ENCODE peak calls at places on chromosomes 16 and 17, in four cellular contexts. H is K562, P is HL-60, V is GM12878. S is an unnamed sample.

GRCh38 chr16:1363501-1364041 is 11.8 kb downstream of the GNPTG start:
- DNase-seq in V (no peak), H (peak), P (peak), S (peak)

GRCh38 chr17:65362826-65363225 is 198.6 kb downstream of the AXIN2 start:
- DNase-seq in H (no peak), V (no peak), P (no peak), S (no peak)

GRCh38 chr17:81577278-81578000 is 25.3 kb upstream of the FAAP100 start:
- DNase-seq in V (no peak), H (no peak), P (peak), S (no peak)

GRCh38 chr17:4327638-4328037 is 38.8 kb downstream of the UBE2G1 start:
- DNase-seq in H (no peak), V (no peak), P (no peak), S (no peak)

GRCh38 chr16:3256876-3257465 is 538 bp upstream of the MEFV start:
- DNase-seq in V (no peak), P (no peak), H (no peak), S (no peak)

GRCh38 chr16:22375117-22375962 is 921 bp upstream of the CDR2 start:
- DNase-seq in P (no peak), H (no peak), V (no peak), S (no peak)

GRCh38 chr16:1533443-1533951 is at the start of gene TMEM204:
- DNase-seq in P (no peak), V (no peak), H (no peak), S (peak)

GRCh38 chr16:2206780-2207433 is 1.7 kb downstream of the MLST8 start:
- DNase-seq in P (peak), H (no peak), V (no peak), S (no peak)

GRCh38 chr17:80097307-80097630 is 4.1 kb upstream of the GAA start:
- DNase-seq in H (no peak), P (no peak), V (no peak), S (no peak)

GRCh38 chr17:44905006-44906000 is 6.1 kb upstream of the EFTUD2 start:
- DNase-seq in P (no peak), V (no peak), H (no peak), S (no peak)

DNA sequence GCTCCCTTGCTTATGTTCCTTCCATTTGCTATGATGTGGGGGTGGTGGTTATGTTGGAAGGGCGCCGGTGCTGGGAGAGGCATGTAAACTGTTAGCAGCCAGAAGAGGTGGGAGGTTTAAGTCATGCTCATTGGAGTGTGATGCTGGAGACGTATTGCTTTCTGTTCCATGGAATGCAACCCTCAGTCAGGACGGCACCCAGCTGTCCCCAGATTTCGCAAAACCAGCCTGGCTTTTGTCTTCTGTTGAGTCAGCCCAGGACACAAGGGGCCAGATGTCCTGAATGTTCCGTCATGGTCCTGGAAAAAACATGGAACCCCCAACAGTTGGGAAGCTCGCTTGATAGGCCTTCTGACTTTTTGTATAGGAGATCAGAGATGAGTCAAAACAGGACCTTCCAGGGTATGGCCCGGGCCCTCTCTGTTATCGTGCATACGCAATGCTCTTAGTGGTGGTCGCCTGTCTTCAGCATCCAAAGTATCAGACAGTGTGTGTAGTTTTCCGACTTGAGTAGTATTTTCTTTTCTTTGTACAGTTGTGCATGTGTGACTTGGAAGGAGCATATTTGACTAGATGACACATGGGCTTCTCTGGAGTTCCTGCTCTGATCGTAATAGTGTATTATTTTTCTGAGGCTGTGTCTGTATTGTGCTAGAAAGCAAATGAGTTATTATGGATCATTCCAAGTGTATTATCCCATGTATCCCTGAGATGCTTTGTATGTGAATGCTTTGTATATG is 201.9 kb downstream of the SNX29 start:
- DNase-seq in P (no peak), H (no peak), V (no peak), S (no peak)
- TF ChIP-seq SPI1 in P (no peak), H (no peak), V (no peak), S (no peak)

GRCh38 chr17:17086585-17086984 is 44.3 kb downstream of the MPRIP start:
- DNase-seq in P (no peak), H (no peak), V (no peak), S (no peak)

GRCh38 chr17:17087424-17088103 is 45.3 kb downstream of the MPRIP start:
- DNase-seq in H (no peak), V (no peak), P (no peak), S (no peak)

GRCh38 chr17:17082878-17083277 is 40.6 kb downstream of the MPRIP start:
- DNase-seq in H (no peak), P (no peak), V (no peak), S (no peak)

GRCh38 chr17:17084317-17084835 is 42.1 kb downstream of the MPRIP start:
- DNase-seq in H (no peak), V (no peak), P (no peak), S (no peak)

DNA sequence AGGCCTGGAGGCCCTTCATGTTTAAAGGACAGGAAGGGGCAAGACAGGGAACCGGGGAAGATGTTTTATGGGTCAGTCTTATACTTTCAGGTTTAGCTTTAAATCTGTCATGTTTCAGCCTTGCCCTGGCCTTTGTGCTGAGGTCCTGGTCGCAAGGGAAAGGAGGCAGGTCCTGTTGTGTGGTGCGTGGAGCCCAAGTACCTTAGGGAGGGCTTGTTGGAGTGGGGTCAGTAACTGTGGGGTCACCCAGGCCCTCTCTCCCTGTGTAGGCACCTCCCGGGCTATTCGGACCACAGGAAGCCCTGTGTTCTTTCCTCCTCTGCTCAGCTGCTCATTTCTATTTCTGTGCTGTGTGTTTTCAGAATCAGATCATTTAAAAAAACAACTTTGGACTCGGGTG is 42.7 kb downstream of the MPRIP start:
- DNase-seq in V (no peak), P (no peak), H (no peak), S (no peak)
- TF ChIP-seq SPI1 in V (no peak), P (no peak), H (no peak), S (no peak)

DNA sequence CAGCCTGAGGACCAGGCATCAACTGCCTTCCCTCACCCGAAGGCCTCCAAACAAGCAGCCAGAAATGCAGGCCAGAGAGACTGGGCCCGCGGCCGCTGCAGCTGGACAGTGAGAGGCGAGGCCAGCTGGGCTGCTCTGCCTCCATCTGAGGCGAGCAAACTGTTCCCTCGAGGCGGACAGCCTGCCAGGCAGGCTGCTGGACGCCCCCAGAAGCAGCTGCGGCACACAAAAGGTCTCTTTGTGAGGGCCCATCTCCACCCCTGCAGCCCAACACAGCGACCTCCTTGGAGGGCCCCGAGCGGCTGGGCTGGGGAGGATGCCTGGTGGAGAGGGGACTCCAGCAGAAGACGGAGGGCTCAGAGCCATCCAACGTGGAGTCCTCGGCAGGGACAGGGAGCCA is 4.7 kb downstream of the CORO7 start:
- DNase-seq in V (no peak), P (no peak), H (no peak), S (no peak)
- TF ChIP-seq SPI1 in V (no peak), P (no peak), H (no peak), S (no peak)

GRCh38 chr17:67150826-67151225 is 94.2 kb downstream of the HELZ start:
- DNase-seq in P (no peak), V (no peak), H (no peak), S (no peak)

GRCh38 chr17:67152824-67153223 is 92.2 kb downstream of the HELZ start:
- DNase-seq in P (no peak), V (no peak), H (no peak), S (no peak)

GRCh38 chr17:67156269-67157199 is 88.5 kb downstream of the HELZ start:
- DNase-seq in P (no peak), V (no peak), H (no peak), S (no peak)

GRCh38 chr17:67148352-67148751 is 96.6 kb downstream of the HELZ start:
- DNase-seq in H (no peak), V (no peak), P (no peak), S (no peak)

GRCh38 chr17:67151717-67152116 is 93.3 kb downstream of the HELZ start:
- DNase-seq in P (no peak), H (no peak), V (no peak), S (no peak)
- TF ChIP-seq SPI1 in P (no peak), H (no peak), V (no peak), S (no peak)

GRCh38 chr17:33024688-33025486 is 33.2 kb downstream of the SPACA3 start:
- DNase-seq in V (no peak), H (no peak), P (no peak), S (no peak)
- TF ChIP-seq SPI1 in V (no peak), H (no peak), P (no peak), S (no peak)

GRCh38 chr16:82440336-82440735 is 186.4 kb upstream of the CDH13 start:
- DNase-seq in P (no peak), V (no peak), H (no peak), S (no peak)

GRCh38 chr16:82439678-82440293 is 187.0 kb upstream of the CDH13 start:
- DNase-seq in H (peak), V (no peak), P (no peak), S (peak)
- TF ChIP-seq SPI1 in H (no peak), V (no peak), P (no peak), S (no peak)

DNA sequence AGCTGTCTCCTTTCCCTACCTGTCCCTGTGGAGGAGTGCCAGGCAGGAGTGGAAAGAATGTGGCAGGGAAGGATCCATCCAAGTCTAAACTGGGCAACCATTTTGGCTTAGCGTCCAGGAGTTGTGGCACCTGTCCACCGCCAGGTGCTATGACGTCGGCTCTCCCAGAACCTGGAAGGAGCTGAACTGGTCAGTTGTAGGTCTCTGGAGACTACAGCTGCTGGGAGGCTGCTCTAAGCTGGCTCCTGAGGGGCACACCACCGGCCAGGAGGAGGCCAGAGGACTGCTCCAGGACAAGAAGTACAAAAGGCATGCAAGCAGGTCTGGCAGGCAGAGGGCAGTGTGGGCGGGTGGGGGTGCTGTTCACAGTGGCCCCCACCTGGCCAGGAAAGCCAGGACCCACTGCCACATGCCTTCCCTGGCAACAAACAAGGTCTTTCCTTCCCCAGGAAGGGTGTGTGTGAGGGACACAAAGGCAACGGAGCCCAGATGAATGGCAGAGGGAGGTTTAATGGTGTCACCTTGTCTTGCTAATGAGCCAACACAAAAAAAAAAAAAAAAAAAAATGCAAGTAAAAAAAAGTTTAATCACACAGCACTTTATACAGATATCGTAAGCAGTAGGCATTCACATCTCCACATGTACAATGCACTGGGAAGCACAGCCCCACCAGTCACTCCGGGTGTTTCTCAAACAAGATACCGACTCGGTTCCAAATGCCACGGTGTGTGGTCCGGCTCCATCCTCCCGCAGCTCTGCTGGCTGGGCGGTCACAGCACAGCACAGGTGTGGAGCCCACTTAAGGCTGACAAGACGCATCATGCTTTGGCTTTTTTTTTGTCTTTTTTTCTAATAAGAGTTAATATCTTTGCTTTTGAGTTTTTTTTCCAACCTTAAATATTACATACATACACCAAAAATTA is 4.8 kb downstream of the SPHK1 start:
- DNase-seq in P (no peak), V (no peak), H (no peak), S (no peak)
- TF ChIP-seq SPI1 in P (no peak), V (no peak), H (no peak), S (no peak)

GRCh38 chr17:76892329-76892728 is 24.1 kb downstream of the MGAT5B start:
- DNase-seq in H (no peak), P (no peak), V (no peak), S (no peak)
- TF ChIP-seq SPI1 in H (no peak), P (no peak), V (no peak), S (no peak)

DNA sequence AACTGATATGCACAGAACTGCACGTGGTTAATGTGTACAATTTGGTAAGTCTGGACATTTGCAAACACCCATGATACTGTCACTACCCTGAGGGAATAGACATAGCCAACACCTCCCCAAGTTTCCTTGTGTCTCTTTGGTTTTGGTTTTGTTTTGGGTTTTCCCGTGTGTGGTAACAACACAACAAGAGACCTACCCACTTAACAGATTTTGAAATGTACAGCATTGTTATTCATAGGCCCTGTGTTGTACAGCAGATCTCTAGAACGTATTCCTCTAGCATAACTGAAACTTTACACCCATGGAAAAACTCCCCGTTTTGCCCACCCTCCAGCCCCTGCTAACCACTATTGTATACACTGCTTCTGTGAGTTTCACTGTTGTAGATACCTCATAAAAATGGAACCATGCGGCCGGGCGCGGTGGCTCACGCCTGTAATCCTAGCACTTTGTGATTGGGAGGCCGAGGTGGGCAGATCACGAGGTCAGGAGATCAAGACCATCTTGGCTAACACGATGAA is 76.3 kb upstream of the TBC1D3K start:
- DNase-seq in P (no peak), V (no peak), H (no peak), S (no peak)
- TF ChIP-seq SPI1 in P (no peak), V (no peak), H (no peak), S (no peak)

DNA sequence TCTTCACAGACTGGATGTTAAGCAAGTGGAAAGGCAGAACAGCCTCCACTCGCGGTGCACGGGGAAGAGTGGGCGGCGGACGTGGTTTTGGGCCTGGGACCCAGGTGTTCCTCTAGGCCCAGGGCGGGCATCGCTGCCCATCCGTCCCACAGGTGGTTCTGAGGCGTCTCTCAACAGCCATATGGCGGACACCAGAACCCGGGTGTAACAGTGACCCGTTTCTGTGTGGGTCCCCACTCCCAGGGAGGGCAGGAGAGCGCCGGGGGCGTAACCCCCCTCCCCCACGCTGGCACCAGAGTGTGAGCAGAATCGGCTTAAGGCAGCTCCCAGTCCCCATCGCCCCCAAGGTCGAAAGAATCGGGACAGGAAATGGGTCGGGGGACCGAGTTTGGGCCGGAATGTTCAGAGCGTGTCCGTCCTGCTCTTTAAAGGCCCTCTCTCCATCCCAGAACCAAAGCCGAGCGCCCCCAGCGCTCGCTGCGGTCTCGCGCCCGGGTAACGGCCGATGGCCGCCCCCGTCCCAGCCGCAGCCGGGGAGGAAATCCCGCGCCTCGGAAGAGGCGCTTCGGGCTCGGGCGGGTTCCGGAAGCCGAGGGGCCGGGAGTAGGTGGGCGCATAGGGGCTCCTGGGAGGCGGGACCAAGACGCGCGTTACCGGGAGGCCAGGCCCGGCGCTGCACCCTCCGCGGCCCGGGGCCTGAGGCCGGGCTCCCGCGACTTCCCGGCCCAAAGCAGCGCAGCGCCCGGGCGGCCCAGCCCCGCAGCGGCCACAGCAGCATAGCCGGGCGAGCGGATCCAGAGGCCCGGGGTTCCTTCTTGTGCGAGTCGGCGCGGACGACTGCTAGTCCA is at the start of gene TK2:
- DNase-seq in H (peak), P (peak), V (no peak), S (peak)
- TF ChIP-seq SPI1 in H (no peak), P (no peak), V (no peak), S (no peak)